ENCODE peak calls at places on chromosome 17, in eight cellular contexts. One of them, this sample, is unnamed.

GRCh38 chr17:30551666-30552339 is 74.6 kb downstream of the GOSR1 start:
- DNase-seq in heart left ventricle: no peak
- DNase-seq in DND-41: no peak
- DNase-seq in OCI-LY7: no peak
- DNase-seq in psoas muscle: no peak
- DNase-seq in tibial artery: peak; percentile 32
- DNase-seq in neural progenitor cell: no peak
- DNase-seq in CD8-positive, alpha-beta T cell: no peak
- DNase-seq in this sample: no peak

GRCh38 chr17:44097110-44097810 is 26.2 kb downstream of the HDAC5 start:
- DNase-seq in heart left ventricle: peak; percentile 79
- DNase-seq in DND-41: no peak
- DNase-seq in OCI-LY7: no peak
- DNase-seq in psoas muscle: peak; percentile 91
- DNase-seq in tibial artery: no peak
- DNase-seq in neural progenitor cell: no peak
- DNase-seq in CD8-positive, alpha-beta T cell: no peak
- DNase-seq in this sample: no peak

GRCh38 chr17:45403906-45404490 is 28.7 kb downstream of the ARHGAP27 start:
- DNase-seq in heart left ventricle: no peak
- DNase-seq in DND-41: no peak
- DNase-seq in OCI-LY7: no peak
- DNase-seq in psoas muscle: no peak
- DNase-seq in tibial artery: no peak
- DNase-seq in neural progenitor cell: no peak
- DNase-seq in CD8-positive, alpha-beta T cell: no peak
- DNase-seq in this sample: no peak

GRCh38 chr17:44257815-44258750 is 9.9 kb downstream of the SLC4A1 start:
- DNase-seq in heart left ventricle: no peak
- DNase-seq in DND-41: no peak
- DNase-seq in OCI-LY7: no peak
- DNase-seq in psoas muscle: no peak
- DNase-seq in tibial artery: no peak
- DNase-seq in neural progenitor cell: no peak
- DNase-seq in CD8-positive, alpha-beta T cell: no peak
- DNase-seq in this sample: no peak

GRCh38 chr17:77909816-77910215 is 48.7 kb upstream of the TNRC6C start:
- DNase-seq in heart left ventricle: no peak
- DNase-seq in DND-41: no peak
- DNase-seq in OCI-LY7: no peak
- DNase-seq in psoas muscle: no peak
- DNase-seq in tibial artery: no peak
- DNase-seq in neural progenitor cell: peak; percentile 0
- DNase-seq in CD8-positive, alpha-beta T cell: no peak
- DNase-seq in this sample: no peak

GRCh38 chr17:45229681-45230409 is 8.2 kb downstream of the FMNL1 start:
- DNase-seq in heart left ventricle: no peak
- DNase-seq in DND-41: no peak
- DNase-seq in OCI-LY7: no peak
- DNase-seq in psoas muscle: peak; percentile 79
- DNase-seq in tibial artery: no peak
- DNase-seq in neural progenitor cell: no peak
- DNase-seq in CD8-positive, alpha-beta T cell: no peak
- DNase-seq in this sample: no peak

GRCh38 chr17:57373071-57373470 is 116.7 kb downstream of the MSI2 start:
- DNase-seq in heart left ventricle: no peak
- DNase-seq in DND-41: no peak
- DNase-seq in OCI-LY7: no peak
- DNase-seq in psoas muscle: no peak
- DNase-seq in tibial artery: no peak
- DNase-seq in neural progenitor cell: no peak
- DNase-seq in CD8-positive, alpha-beta T cell: no peak
- DNase-seq in this sample: no peak

GRCh38 chr17:57045868-57046671 is 39.0 kb upstream of the AKAP1 start:
- DNase-seq in heart left ventricle: no peak
- DNase-seq in DND-41: no peak
- DNase-seq in OCI-LY7: no peak
- DNase-seq in psoas muscle: peak; percentile 67
- DNase-seq in tibial artery: peak; percentile 69
- DNase-seq in neural progenitor cell: no peak
- DNase-seq in CD8-positive, alpha-beta T cell: peak; percentile 27
- DNase-seq in this sample: no peak

GRCh38 chr17:7587831-7588230 is 2.1 kb downstream of the SOX15 start:
- DNase-seq in heart left ventricle: no peak
- DNase-seq in DND-41: no peak
- DNase-seq in OCI-LY7: no peak
- DNase-seq in psoas muscle: peak; percentile 48
- DNase-seq in tibial artery: no peak
- DNase-seq in neural progenitor cell: no peak
- DNase-seq in CD8-positive, alpha-beta T cell: no peak
- DNase-seq in this sample: no peak

GRCh38 chr17:74325743-74326379 is at the start of gene KIF19:
- DNase-seq in heart left ventricle: peak; percentile 48
- DNase-seq in DND-41: no peak
- DNase-seq in OCI-LY7: no peak
- DNase-seq in psoas muscle: peak; percentile 72
- DNase-seq in tibial artery: no peak
- DNase-seq in neural progenitor cell: peak; percentile 85
- DNase-seq in CD8-positive, alpha-beta T cell: peak; percentile 41
- DNase-seq in this sample: peak; percentile 55

GRCh38 chr17:61496957-61497653 is 44.9 kb downstream of the TBX4 start:
- DNase-seq in heart left ventricle: no peak
- DNase-seq in DND-41: no peak
- DNase-seq in OCI-LY7: no peak
- DNase-seq in psoas muscle: no peak
- DNase-seq in tibial artery: no peak
- DNase-seq in neural progenitor cell: no peak
- DNase-seq in CD8-positive, alpha-beta T cell: no peak
- DNase-seq in this sample: no peak

GRCh38 chr17:29784661-29785060 is 145.4 kb downstream of the SSH2 start:
- DNase-seq in heart left ventricle: no peak
- DNase-seq in DND-41: no peak
- DNase-seq in OCI-LY7: no peak
- DNase-seq in psoas muscle: no peak
- DNase-seq in tibial artery: no peak
- DNase-seq in neural progenitor cell: no peak
- DNase-seq in CD8-positive, alpha-beta T cell: no peak
- DNase-seq in this sample: no peak

GRCh38 chr17:76427457-76428231 is 25.3 kb downstream of the UBE2O start:
- DNase-seq in heart left ventricle: no peak
- DNase-seq in DND-41: no peak
- DNase-seq in OCI-LY7: peak; percentile 90
- DNase-seq in psoas muscle: no peak
- DNase-seq in tibial artery: peak; percentile 53
- DNase-seq in neural progenitor cell: no peak
- DNase-seq in CD8-positive, alpha-beta T cell: no peak
- DNase-seq in this sample: no peak

GRCh38 chr17:76431509-76431908 is 21.4 kb downstream of the UBE2O start:
- DNase-seq in heart left ventricle: no peak
- DNase-seq in DND-41: no peak
- DNase-seq in OCI-LY7: no peak
- DNase-seq in psoas muscle: no peak
- DNase-seq in tibial artery: no peak
- DNase-seq in neural progenitor cell: no peak
- DNase-seq in CD8-positive, alpha-beta T cell: no peak
- DNase-seq in this sample: no peak

GRCh38 chr17:76426853-76427252 is 26.1 kb downstream of the UBE2O start:
- DNase-seq in heart left ventricle: no peak
- DNase-seq in DND-41: no peak
- DNase-seq in OCI-LY7: no peak
- DNase-seq in psoas muscle: no peak
- DNase-seq in tibial artery: no peak
- DNase-seq in neural progenitor cell: no peak
- DNase-seq in CD8-positive, alpha-beta T cell: no peak
- DNase-seq in this sample: no peak

GRCh38 chr17:76432004-76432403 is 20.9 kb downstream of the UBE2O start:
- DNase-seq in heart left ventricle: no peak
- DNase-seq in DND-41: no peak
- DNase-seq in OCI-LY7: peak; percentile 45
- DNase-seq in psoas muscle: no peak
- DNase-seq in tibial artery: peak; percentile 3
- DNase-seq in neural progenitor cell: no peak
- DNase-seq in CD8-positive, alpha-beta T cell: no peak
- DNase-seq in this sample: no peak

DNA sequence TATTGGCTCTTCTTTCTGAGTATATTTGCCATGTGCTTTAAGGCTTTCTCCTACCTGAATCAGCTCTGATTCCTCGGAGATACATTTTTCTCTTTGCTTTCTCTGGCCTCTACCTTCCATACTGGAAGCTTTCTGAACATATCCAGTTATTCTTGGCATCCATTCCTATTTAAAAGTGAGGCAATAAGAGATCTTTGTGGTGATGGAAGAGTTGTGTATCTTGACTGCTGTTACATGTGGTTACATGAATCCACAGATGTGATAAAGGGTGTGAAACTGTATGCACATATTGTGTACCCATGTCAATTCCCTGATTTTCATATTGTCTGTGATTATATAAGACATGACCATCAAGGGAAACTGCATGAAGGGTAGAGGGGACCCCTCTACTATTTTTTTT is 24.4 kb downstream of the UBE2O start:
- DNase-seq in heart left ventricle: no peak
- DNase-seq in DND-41: no peak
- DNase-seq in OCI-LY7: no peak
- DNase-seq in psoas muscle: no peak
- DNase-seq in tibial artery: no peak
- DNase-seq in neural progenitor cell: no peak
- DNase-seq in CD8-positive, alpha-beta T cell: no peak
- DNase-seq in this sample: no peak
- H3K4me3 ChIP-seq in heart left ventricle: no peak overlapping the region
- H3K4me3 ChIP-seq in DND-41: no peak overlapping the region
- H3K4me3 ChIP-seq in OCI-LY7: peak overlapping the region; percentile 59
- H3K4me3 ChIP-seq in psoas muscle: no peak overlapping the region
- H3K4me3 ChIP-seq in tibial artery: no peak overlapping the region
- H3K4me3 ChIP-seq in neural progenitor cell: no peak overlapping the region
- H3K4me3 ChIP-seq in CD8-positive, alpha-beta T cell: no peak overlapping the region
- H3K4me3 ChIP-seq in this sample: no peak overlapping the region

GRCh38 chr17:42272576-42272975 is 3.6 kb downstream of the STAT5B start:
- DNase-seq in heart left ventricle: no peak
- DNase-seq in DND-41: no peak
- DNase-seq in OCI-LY7: no peak
- DNase-seq in psoas muscle: no peak
- DNase-seq in tibial artery: no peak
- DNase-seq in neural progenitor cell: no peak
- DNase-seq in CD8-positive, alpha-beta T cell: no peak
- DNase-seq in this sample: no peak

GRCh38 chr17:42273474-42274272 is 2.5 kb downstream of the STAT5B start:
- DNase-seq in heart left ventricle: no peak
- DNase-seq in DND-41: no peak
- DNase-seq in OCI-LY7: no peak
- DNase-seq in psoas muscle: no peak
- DNase-seq in tibial artery: no peak
- DNase-seq in neural progenitor cell: no peak
- DNase-seq in CD8-positive, alpha-beta T cell: no peak
- DNase-seq in this sample: no peak

GRCh38 chr17:42275527-42276358 is 448 bp downstream of the STAT5B start:
- DNase-seq in heart left ventricle: peak; percentile 23
- DNase-seq in DND-41: peak; percentile 51
- DNase-seq in OCI-LY7: peak; percentile 30
- DNase-seq in psoas muscle: no peak
- DNase-seq in tibial artery: no peak
- DNase-seq in neural progenitor cell: peak; percentile 67
- DNase-seq in CD8-positive, alpha-beta T cell: peak; percentile 71
- DNase-seq in this sample: peak; percentile 24

GRCh38 chr17:42274812-42275526 is 1.2 kb downstream of the STAT5B start:
- DNase-seq in heart left ventricle: no peak
- DNase-seq in DND-41: no peak
- DNase-seq in OCI-LY7: no peak
- DNase-seq in psoas muscle: no peak
- DNase-seq in tibial artery: no peak
- DNase-seq in neural progenitor cell: no peak
- DNase-seq in CD8-positive, alpha-beta T cell: no peak
- DNase-seq in this sample: no peak

GRCh38 chr17:42274273-42274542 is 2.0 kb downstream of the STAT5B start:
- DNase-seq in heart left ventricle: no peak
- DNase-seq in DND-41: no peak
- DNase-seq in OCI-LY7: no peak
- DNase-seq in psoas muscle: no peak
- DNase-seq in tibial artery: no peak
- DNase-seq in neural progenitor cell: no peak
- DNase-seq in CD8-positive, alpha-beta T cell: no peak
- DNase-seq in this sample: no peak
- H3K27ac ChIP-seq in heart left ventricle: no peak overlapping the region
- H3K27ac ChIP-seq in DND-41: no peak overlapping the region
- H3K27ac ChIP-seq in OCI-LY7: no peak overlapping the region
- H3K27ac ChIP-seq in psoas muscle: peak overlapping the region; percentile 89
- H3K27ac ChIP-seq in tibial artery: no peak overlapping the region
- H3K27ac ChIP-seq in neural progenitor cell: no peak overlapping the region
- H3K27ac ChIP-seq in CD8-positive, alpha-beta T cell: peak overlapping the region; percentile 51
- H3K27ac ChIP-seq in this sample: no peak overlapping the region

GRCh38 chr17:37121616-37122015 is 172.9 kb downstream of the AATF start:
- DNase-seq in heart left ventricle: no peak
- DNase-seq in DND-41: no peak
- DNase-seq in OCI-LY7: no peak
- DNase-seq in psoas muscle: no peak
- DNase-seq in tibial artery: no peak
- DNase-seq in neural progenitor cell: no peak
- DNase-seq in CD8-positive, alpha-beta T cell: no peak
- DNase-seq in this sample: no peak

GRCh38 chr17:37124074-37124824 is 175.5 kb downstream of the AATF start:
- DNase-seq in heart left ventricle: no peak
- DNase-seq in DND-41: no peak
- DNase-seq in OCI-LY7: no peak
- DNase-seq in psoas muscle: no peak
- DNase-seq in tibial artery: no peak
- DNase-seq in neural progenitor cell: no peak
- DNase-seq in CD8-positive, alpha-beta T cell: no peak
- DNase-seq in this sample: no peak

GRCh38 chr17:37124825-37125181 is 176.0 kb downstream of the AATF start:
- DNase-seq in heart left ventricle: no peak
- DNase-seq in DND-41: no peak
- DNase-seq in OCI-LY7: no peak
- DNase-seq in psoas muscle: no peak
- DNase-seq in tibial artery: no peak
- DNase-seq in neural progenitor cell: no peak
- DNase-seq in CD8-positive, alpha-beta T cell: no peak
- DNase-seq in this sample: no peak
- H3K4me3 ChIP-seq in heart left ventricle: no peak overlapping the region
- H3K4me3 ChIP-seq in DND-41: no peak overlapping the region
- H3K4me3 ChIP-seq in OCI-LY7: no peak overlapping the region
- H3K4me3 ChIP-seq in psoas muscle: no peak overlapping the region
- H3K4me3 ChIP-seq in tibial artery: no peak overlapping the region
- H3K4me3 ChIP-seq in neural progenitor cell: no peak overlapping the region
- H3K4me3 ChIP-seq in CD8-positive, alpha-beta T cell: no peak overlapping the region
- H3K4me3 ChIP-seq in this sample: no peak overlapping the region

DNA sequence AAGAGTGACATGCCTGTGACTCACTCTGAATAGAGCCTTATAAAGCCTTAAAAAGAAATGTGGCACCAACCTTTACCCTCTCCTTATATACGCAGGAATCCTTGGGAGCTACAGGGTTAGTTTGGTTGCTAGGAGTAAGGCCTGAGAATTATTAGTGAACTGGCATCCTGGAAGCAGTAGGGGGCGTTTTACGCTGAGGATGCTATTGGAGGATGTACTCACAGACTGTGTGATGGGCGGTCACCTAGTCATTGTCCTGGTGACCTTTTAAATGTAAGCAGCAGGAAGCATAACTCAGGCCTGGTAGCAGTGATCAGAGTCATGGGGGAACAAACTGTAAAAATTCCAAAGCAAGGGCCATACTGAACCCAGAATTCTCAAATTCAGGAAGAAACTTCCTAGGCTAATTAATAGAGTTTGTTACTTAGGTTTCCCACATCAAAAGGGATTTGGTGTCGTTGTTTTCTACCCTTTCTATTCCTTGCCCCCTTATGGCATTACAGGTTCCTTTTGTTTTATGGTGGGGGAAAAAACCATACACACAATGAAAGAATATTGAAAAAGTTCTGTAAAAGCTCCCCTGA is 153.8 kb downstream of the SNX11 start:
- DNase-seq in heart left ventricle: no peak
- DNase-seq in DND-41: no peak
- DNase-seq in OCI-LY7: peak; percentile 38
- DNase-seq in psoas muscle: no peak
- DNase-seq in tibial artery: no peak
- DNase-seq in neural progenitor cell: peak; percentile 72
- DNase-seq in CD8-positive, alpha-beta T cell: no peak
- DNase-seq in this sample: peak; percentile 58
- H3K27ac ChIP-seq in heart left ventricle: no peak overlapping the region
- H3K27ac ChIP-seq in DND-41: no peak overlapping the region
- H3K27ac ChIP-seq in OCI-LY7: no peak overlapping the region
- H3K27ac ChIP-seq in psoas muscle: no peak overlapping the region
- H3K27ac ChIP-seq in tibial artery: no peak overlapping the region
- H3K27ac ChIP-seq in neural progenitor cell: no peak overlapping the region
- H3K27ac ChIP-seq in CD8-positive, alpha-beta T cell: no peak overlapping the region
- H3K27ac ChIP-seq in this sample: no peak overlapping the region

This sample was measured in A673.